ENCODE peak calls at places on chromosomes 12 and 14, in four cellular contexts. Z, O, W and N are unnamed samples. For H3K27me3 and H3K4me1, the result is how much of the 10 kb centered on the place peaks cover.

GRCh38 chr14:54902521-54903420 is at the start of gene GCH1:
- DNase-seq in Z (peak), O (peak), W (peak), N (peak)

GRCh38 chr12:75656650-75657049 is 145.2 kb upstream of the KRR1 start:
- DNase-seq in Z (no peak), O (peak), W (no peak), N (peak)

GRCh38 chr14:100341301-100342031 is 18.3 kb downstream of the SLC25A47 start:
- DNase-seq in Z (no peak), O (peak), W (no peak), N (peak)

GRCh38 chr14:72925815-72926291 is 411 bp upstream of the DCAF4 start:
- DNase-seq in Z (no peak), O (no peak), W (no peak), N (no peak)

GRCh38 chr14:23005861-23006534 is 3.9 kb downstream of the C14orf93 start:
- DNase-seq in Z (no peak), O (no peak), W (no peak), N (no peak)

GRCh38 chr12:105455250-105455649 is 124.8 kb downstream of the C12orf75 start:
- DNase-seq in Z (no peak), O (no peak), W (no peak), N (no peak)

GRCh38 chr14:84209021-84209420 is 1320.9 kb upstream of the FLRT2 start:
- DNase-seq in Z (no peak), O (no peak), W (no peak), N (no peak)

GRCh38 chr12:53613821-53614220 is 12.4 kb downstream of the ATF7 start:
- DNase-seq in Z (no peak), O (no peak), W (no peak), N (peak)

GRCh38 chr12:75457191-75457590 is 23.4 kb upstream of the GLIPR1 start:
- DNase-seq in Z (no peak), O (peak), W (no peak), N (no peak)

GRCh38 chr14:75991753-75992152 is 6.2 kb downstream of the IFT43 start:
- DNase-seq in Z (no peak), O (no peak), W (no peak), N (peak)

GRCh38 chr14:85087201-85087600 is 442.7 kb upstream of the FLRT2 start:
- DNase-seq in Z (no peak), O (no peak), W (no peak), N (peak)

GRCh38 chr12:94092516-94093241 is 55.7 kb upstream of the PLXNC1 start:
- DNase-seq in Z (no peak), O (no peak), W (no peak), N (peak)

GRCh38 chr12:106255952-106256351 is 8.1 kb upstream of the CKAP4 start:
- DNase-seq in Z (no peak), O (no peak), W (no peak), N (no peak)

GRCh38 chr14:36570065-36570464 is 12.3 kb downstream of the NKX2-8 start:
- DNase-seq in Z (no peak), O (no peak), W (no peak), N (no peak)

GRCh38 chr12:15788266-15789214 is 648 bp downstream of the EPS8 start:
- DNase-seq in Z (peak), O (peak), W (peak), N (peak)

GRCh38 chr12:24948816-24949722 is at the start of gene BCAT1:
- DNase-seq in Z (peak), O (peak), W (peak), N (peak)

GRCh38 chr12:51579321-51579850 is 11.6 kb upstream of the SCN8A start:
- DNase-seq in Z (no peak), O (no peak), W (no peak), N (no peak)

GRCh38 chr12:115394498-115395220 is 710.7 kb upstream of the TBX3 start:
- DNase-seq in Z (no peak), O (peak), W (no peak), N (peak)

GRCh38 chr12:6215932-6216494 is 15.8 kb downstream of the CD9 start:
- DNase-seq in Z (no peak), O (peak), W (no peak), N (peak)

GRCh38 chr12:1837541-1838206 is 17.3 kb downstream of the LRTM2 start:
- DNase-seq in Z (no peak), O (peak), W (no peak), N (peak)

GRCh38 chr12:132385923-132386751 is 56.7 kb upstream of the GALNT9 start:
- DNase-seq in Z (no peak), O (no peak), W (no peak), N (no peak)

GRCh38 chr12:132385375-132385774 is 56.0 kb upstream of the GALNT9 start:
- DNase-seq in Z (no peak), O (no peak), W (no peak), N (no peak)

GRCh38 chr12:132386926-132387497 is 57.6 kb upstream of the GALNT9 start:
- DNase-seq in Z (no peak), O (no peak), W (no peak), N (no peak)

GRCh38 chr12:132388379-132389015 is 59.1 kb upstream of the GALNT9 start:
- DNase-seq in Z (no peak), O (no peak), W (no peak), N (no peak)

DNA sequence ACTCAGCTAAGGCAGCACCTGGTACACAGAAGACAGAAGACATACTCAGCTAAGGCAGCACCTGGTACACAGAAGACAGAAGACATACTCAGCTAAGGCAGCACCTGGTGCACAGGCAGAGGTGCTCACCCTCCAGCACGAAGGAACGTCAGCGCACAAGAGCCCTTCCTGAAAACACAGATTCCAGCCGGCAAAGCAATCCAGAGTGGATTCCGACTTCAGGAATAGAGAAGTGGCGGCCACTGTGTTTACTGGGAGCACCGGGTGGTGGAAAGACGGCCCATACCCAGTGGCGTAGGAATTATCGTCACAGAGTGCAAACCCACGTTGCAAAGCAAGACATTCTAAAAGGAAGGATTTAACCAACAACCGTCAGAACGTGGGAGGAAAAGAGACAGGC is 55.5 kb upstream of the GALNT9 start:
- DNase-seq in Z (no peak), O (no peak), W (no peak), N (no peak)
- H3K27me3 ChIP-seq in Z (half or more), O (half or more), W (under half), N (half or more)

DNA sequence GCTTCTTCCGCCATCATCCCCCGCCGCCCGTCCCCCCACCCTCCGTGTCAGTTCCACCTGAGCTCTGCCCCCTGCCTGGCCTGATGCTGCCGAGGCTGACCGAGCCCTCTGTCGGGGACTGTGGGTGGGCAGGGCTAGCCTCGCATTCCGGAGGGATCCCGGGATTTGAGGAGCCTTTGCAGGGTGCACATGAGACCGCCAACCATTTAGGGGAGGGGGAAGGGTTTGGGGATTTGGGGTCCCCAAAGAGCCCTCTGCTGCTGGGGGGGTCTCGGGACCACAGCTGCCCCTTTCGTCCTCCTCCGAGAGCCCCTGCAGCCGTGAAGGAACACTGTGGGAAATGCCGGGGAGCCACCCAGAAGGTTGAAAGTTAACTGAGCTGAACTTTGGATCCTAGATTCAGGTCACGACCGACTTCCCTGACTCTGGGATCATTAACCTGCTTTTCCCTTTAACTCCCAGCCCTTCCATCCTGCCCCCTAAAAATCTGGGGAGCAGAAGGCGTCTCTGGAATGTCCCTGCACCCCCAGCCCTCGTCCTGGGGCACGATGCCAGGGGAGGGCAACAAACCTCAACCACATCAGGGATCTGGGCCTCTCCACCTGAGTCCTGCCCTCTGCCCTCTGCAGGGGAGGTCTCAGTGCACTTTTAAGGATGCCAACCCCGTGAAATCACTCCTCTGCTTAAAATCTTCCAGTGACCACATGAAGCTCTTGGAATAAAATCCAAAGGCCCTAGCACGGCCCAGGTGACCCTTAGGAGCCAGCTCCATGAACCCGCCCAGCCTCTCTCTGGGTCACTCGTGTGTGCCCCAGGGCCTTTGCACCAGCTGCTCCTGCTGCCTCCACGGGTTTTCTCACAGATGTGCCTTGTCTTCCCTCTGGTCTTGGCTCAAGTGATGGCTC is 94.9 kb downstream of the RFLNA start:
- DNase-seq in Z (peak), O (no peak), W (peak), N (no peak)
- H3K4me1 ChIP-seq in Z (under half), O (half or more), W (under half), N (half or more)

GRCh38 chr12:111368291-111368683 is 608 bp downstream of the PHETA1 start:
- DNase-seq in Z (peak), O (peak), W (peak), N (peak)
- H3K9ac ChIP-seq in Z (peak), O (peak), W (peak), N (peak)

GRCh38 chr12:12718382-12718761 is 1.2 kb downstream of the CDKN1B start:
- DNase-seq in Z (no peak), O (peak), W (no peak), N (peak)
- H3K27me3 ChIP-seq in Z (under half), O (under half), W (under half), N (under half)

DNA sequence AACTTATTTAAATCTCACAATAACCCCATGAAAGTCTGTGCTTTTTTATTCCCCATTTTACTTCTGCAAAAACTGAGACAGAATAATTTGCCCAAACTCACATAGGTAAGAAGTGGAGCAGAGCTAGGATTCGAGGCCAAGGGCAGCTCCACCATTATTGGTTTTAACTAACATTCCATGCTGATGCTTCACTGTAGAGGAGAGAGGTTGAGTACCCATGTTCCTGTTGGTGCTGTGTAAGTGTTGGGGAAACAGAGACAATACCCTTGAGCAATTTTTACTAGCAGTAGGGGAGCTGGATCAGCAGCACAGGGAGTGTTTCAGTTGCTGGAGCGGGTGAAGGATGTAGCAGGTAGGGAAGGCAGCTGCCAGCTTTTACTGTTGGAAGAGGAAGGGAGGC is 21.1 kb downstream of the RASSF8 start:
- DNase-seq in Z (no peak), O (no peak), W (no peak), N (no peak)
- H3K4me1 ChIP-seq in Z (half or more), O (under half), W (under half), N (under half)

DNA sequence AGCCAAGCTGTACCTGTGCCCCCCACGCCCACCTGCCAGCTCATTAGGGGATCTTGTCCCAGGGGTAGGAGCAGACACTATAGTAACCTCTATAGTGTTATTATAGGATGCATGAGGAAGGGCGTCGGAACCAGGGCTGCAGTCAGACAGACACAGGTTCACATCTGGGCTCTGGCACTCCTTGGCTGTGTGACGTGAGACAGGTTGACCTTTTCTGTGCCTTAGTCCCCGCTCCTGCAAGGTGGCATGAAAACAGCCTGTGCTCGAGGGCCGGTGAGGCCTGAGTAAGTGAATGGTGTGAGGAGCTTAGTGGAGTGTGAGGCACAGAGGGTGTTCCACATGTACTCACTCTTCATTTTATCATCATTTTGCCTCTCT is 19.0 kb downstream of the ASB2 start:
- DNase-seq in Z (no peak), O (no peak), W (no peak), N (no peak)
- H3K9ac ChIP-seq in Z (no peak), O (no peak), W (no peak), N (no peak)

DNA sequence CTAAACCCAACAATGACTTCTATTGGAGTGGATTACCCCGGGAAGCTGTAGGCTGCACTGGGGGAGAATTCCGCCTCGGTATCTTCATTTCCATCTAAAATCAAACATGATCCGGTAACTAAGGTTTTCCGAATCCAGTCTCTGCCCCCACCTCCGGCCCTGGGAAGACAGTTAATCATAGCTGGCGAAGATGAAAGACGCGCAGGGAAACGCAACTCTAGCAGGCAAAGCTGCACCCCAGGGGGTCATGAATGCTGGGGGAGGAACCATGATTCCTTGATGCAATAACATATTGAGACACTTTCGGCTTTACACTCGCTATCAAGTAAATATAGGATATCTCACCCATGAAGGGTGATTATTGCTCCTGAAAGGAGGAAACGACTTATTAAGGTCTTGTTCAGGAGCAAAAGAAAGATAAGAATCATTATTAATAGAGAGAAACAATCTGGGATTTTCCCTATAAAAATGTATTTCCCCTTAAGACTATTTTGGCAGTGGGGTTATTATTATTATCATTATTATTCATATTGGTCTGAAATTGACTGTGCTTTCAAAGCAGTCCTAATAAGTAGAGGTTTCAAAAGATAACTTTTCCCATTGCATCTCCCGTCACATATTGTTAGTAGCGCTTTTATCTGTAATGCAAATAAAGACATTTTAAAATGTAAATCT is 614.9 kb downstream of the VRK1 start:
- DNase-seq in Z (peak), O (no peak), W (peak), N (no peak)
- H3K27me3 ChIP-seq in Z (half or more), O (under half), W (under half), N (under half)

DNA sequence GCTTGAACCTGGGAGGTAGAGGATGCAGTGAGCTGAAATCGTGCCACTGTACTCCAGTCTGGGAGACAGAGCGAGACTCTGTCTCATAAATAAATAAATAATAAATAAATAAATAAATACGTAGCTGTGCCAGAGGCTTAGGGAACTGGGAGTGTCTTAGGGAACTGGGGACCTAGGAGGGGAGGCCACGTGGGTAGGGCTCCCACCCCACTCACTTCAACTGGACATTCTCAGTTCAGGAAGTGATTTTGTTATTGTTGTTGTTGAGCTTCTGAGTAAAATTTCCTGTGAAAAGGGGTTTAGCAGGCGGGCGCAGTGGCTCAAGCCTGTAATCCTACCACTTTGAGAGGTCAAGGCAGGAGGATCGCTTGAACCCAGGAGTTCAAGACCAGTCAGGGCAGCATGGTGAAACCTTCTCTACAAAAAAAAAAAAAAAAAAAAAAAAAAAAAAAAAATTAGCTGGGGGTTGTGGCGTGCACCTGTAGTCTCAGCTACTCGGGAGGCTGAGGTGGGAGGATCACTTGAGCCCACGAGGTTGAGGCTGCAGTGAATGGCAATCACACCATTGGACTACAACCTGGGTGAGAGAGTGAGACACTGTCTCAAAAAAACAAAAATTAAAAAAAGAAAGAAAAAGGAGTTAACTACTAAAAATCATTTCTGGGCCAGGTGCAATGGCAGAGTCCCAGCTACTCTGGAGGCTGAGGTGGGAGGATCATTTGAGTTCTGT is 19.0 kb upstream of the ANKRD9 start:
- DNase-seq in Z (no peak), O (no peak), W (no peak), N (no peak)
- H3K4me1 ChIP-seq in Z (under half), O (under half), W (under half), N (under half)

GRCh38 chr14:39425947-39426346 is 6.3 kb downstream of the FBXO33 start:
- DNase-seq in Z (no peak), O (no peak), W (no peak), N (no peak)
- H3K9ac ChIP-seq in Z (no peak), O (peak), W (no peak), N (peak)